ENCODE peak calls at places on chromosome 4, in ten cellular contexts. K, M, B, J, C, A, H, F, Y and E are unnamed samples.

GRCh38 chr4:22514001-22514400 is 1.9 kb downstream of the ADGRA3 start:
- DNase-seq in K (no peak), M (no peak), B (no peak), J (peak), C (no peak), A (no peak), H (no peak), F (peak), Y (no peak), E (no peak)

GRCh38 chr4:2927016-2927695 is 36.0 kb downstream of the NOP14 start:
- DNase-seq in K (peak), M (no peak), B (peak), J (no peak), C (no peak), A (no peak), H (no peak), F (no peak), Y (no peak), E (no peak)

GRCh38 chr4:130591091-130591490 is 1495.1 kb downstream of the C4orf33 start:
- DNase-seq in K (no peak), M (no peak), B (no peak), J (no peak), C (no peak), A (no peak), H (no peak), F (no peak), Y (no peak), E (no peak)

GRCh38 chr4:174334628-174335027 is 50.9 kb downstream of the CEP44 start:
- DNase-seq in K (no peak), M (no peak), B (no peak), J (no peak), C (no peak), A (no peak), H (no peak), F (no peak), Y (no peak), E (no peak)

GRCh38 chr4:15232725-15233597 is 194.9 kb upstream of the C1QTNF7 start:
- DNase-seq in K (no peak), M (no peak), B (no peak), J (peak), C (peak), A (no peak), H (no peak), F (peak), Y (no peak), E (no peak)

GRCh38 chr4:159360549-159360948 is 257.7 kb downstream of the RAPGEF2 start:
- DNase-seq in K (no peak), M (no peak), B (no peak), J (peak), C (no peak), A (no peak), H (no peak), F (peak), Y (no peak), E (no peak)

GRCh38 chr4:139763205-139763604 is 97.6 kb downstream of the MGST2 start:
- DNase-seq in K (no peak), M (no peak), B (no peak), J (no peak), C (no peak), A (no peak), H (no peak), F (no peak), Y (no peak), E (no peak)

GRCh38 chr4:140635606-140636005 is 66.8 kb upstream of the UCP1 start:
- DNase-seq in K (peak), M (peak), B (peak), J (no peak), C (peak), A (no peak), H (peak), F (peak), Y (peak), E (no peak)

GRCh38 chr4:57190651-57191481 is 80.7 kb upstream of the IGFBP7 start:
- DNase-seq in K (no peak), M (peak), B (no peak), J (peak), C (peak), A (no peak), H (peak), F (peak), Y (peak), E (no peak)

GRCh38 chr4:142091691-142092182 is 455.4 kb downstream of the IL15 start:
- DNase-seq in K (no peak), M (no peak), B (no peak), J (peak), C (no peak), A (no peak), H (no peak), F (peak), Y (no peak), E (no peak)

GRCh38 chr4:26729027-26729426 is 131.6 kb upstream of the STIM2 start:
- DNase-seq in K (no peak), M (no peak), B (no peak), J (no peak), C (peak), A (no peak), H (no peak), F (no peak), Y (no peak), E (no peak)

GRCh38 chr4:78661086-78661690 is 109.6 kb downstream of the ANXA3 start:
- DNase-seq in K (no peak), M (no peak), B (no peak), J (no peak), C (no peak), A (no peak), H (no peak), F (no peak), Y (no peak), E (no peak)

GRCh38 chr4:101346562-101347266 is 612 bp downstream of the PPP3CA start:
- DNase-seq in K (peak), M (peak), B (peak), J (peak), C (peak), A (peak), H (peak), F (peak), Y (peak), E (peak)

GRCh38 chr4:173182403-173182802 is 13.8 kb downstream of the GALNT7 start:
- DNase-seq in K (no peak), M (no peak), B (no peak), J (peak), C (no peak), A (no peak), H (no peak), F (peak), Y (no peak), E (no peak)

GRCh38 chr4:156790866-156791265 is 180.7 kb downstream of the PDGFC start:
- DNase-seq in K (no peak), M (peak), B (no peak), J (peak), C (no peak), A (no peak), H (no peak), F (peak), Y (no peak), E (no peak)

GRCh38 chr4:119314356-119314755 is 7.6 kb downstream of the FABP2 start:
- DNase-seq in K (no peak), M (peak), B (no peak), J (peak), C (peak), A (peak), H (no peak), F (peak), Y (peak), E (peak)

GRCh38 chr4:98430708-98431403 is 169.7 kb downstream of the RAP1GDS1 start:
- DNase-seq in K (no peak), M (no peak), B (no peak), J (peak), C (peak), A (no peak), H (no peak), F (peak), Y (no peak), E (no peak)

GRCh38 chr4:92270908-92271307 is 32.9 kb upstream of the GRID2 start:
- DNase-seq in K (no peak), M (peak), B (no peak), J (no peak), C (no peak), A (no peak), H (no peak), F (peak), Y (no peak), E (no peak)

GRCh38 chr4:157121396-157121795 is 45.4 kb downstream of the GLRB start:
- DNase-seq in K (no peak), M (no peak), B (no peak), J (no peak), C (no peak), A (no peak), H (no peak), F (no peak), Y (no peak), E (no peak)

GRCh38 chr4:90121961-90122748 is 5.0 kb upstream of the CCSER1 start:
- DNase-seq in K (no peak), M (no peak), B (no peak), J (peak), C (no peak), A (no peak), H (no peak), F (peak), Y (no peak), E (no peak)

GRCh38 chr4:4415107-4415805 is 28.4 kb downstream of the NSG1 start:
- DNase-seq in K (no peak), M (no peak), B (peak), J (no peak), C (no peak), A (no peak), H (no peak), F (no peak), Y (no peak), E (no peak)

GRCh38 chr4:37812713-37813112 is 13.8 kb upstream of the PGM2 start:
- DNase-seq in K (no peak), M (no peak), B (no peak), J (peak), C (peak), A (no peak), H (no peak), F (peak), Y (no peak), E (no peak)

GRCh38 chr4:140012688-140013087 is 141.3 kb downstream of the MAML3 start:
- DNase-seq in K (peak), M (peak), B (peak), J (peak), C (peak), A (peak), H (peak), F (peak), Y (peak), E (peak)

GRCh38 chr4:37662861-37663390 is 23.2 kb downstream of the RELL1 start:
- DNase-seq in K (no peak), M (peak), B (no peak), J (peak), C (no peak), A (no peak), H (no peak), F (no peak), Y (no peak), E (no peak)

GRCh38 chr4:72918362-72918761 is 151.2 kb downstream of the COX18 start:
- DNase-seq in K (no peak), M (no peak), B (no peak), J (no peak), C (no peak), A (no peak), H (no peak), F (no peak), Y (no peak), E (no peak)

GRCh38 chr4:16909245-16909644 is 10.8 kb upstream of the LDB2 start:
- DNase-seq in K (no peak), M (no peak), B (no peak), J (no peak), C (no peak), A (no peak), H (no peak), F (no peak), Y (no peak), E (no peak)

GRCh38 chr4:108272046-108272445 is 103.3 kb upstream of the LEF1 start:
- DNase-seq in K (no peak), M (no peak), B (no peak), J (peak), C (peak), A (no peak), H (no peak), F (no peak), Y (no peak), E (no peak)

GRCh38 chr4:145216532-145216931 is 36.1 kb upstream of the OTUD4 start:
- DNase-seq in K (no peak), M (no peak), B (no peak), J (peak), C (no peak), A (no peak), H (no peak), F (peak), Y (no peak), E (no peak)

GRCh38 chr4:137678796-137679195 is 146.5 kb upstream of the PCDH18 start:
- DNase-seq in K (no peak), M (no peak), B (no peak), J (peak), C (no peak), A (no peak), H (no peak), F (peak), Y (no peak), E (no peak)

GRCh38 chr4:52001616-52002015 is 18.5 kb downstream of the LRRC66 start:
- DNase-seq in K (no peak), M (no peak), B (no peak), J (peak), C (no peak), A (no peak), H (no peak), F (peak), Y (no peak), E (no peak)

GRCh38 chr4:144611850-144612249 is 34.1 kb upstream of the HHIP start:
- DNase-seq in K (no peak), M (peak), B (no peak), J (peak), C (peak), A (no peak), H (peak), F (peak), Y (peak), E (no peak)

GRCh38 chr4:2462218-2462991 is 6.5 kb upstream of the RNF4 start:
- DNase-seq in K (peak), M (peak), B (peak), J (peak), C (peak), A (peak), H (peak), F (peak), Y (peak), E (peak)

GRCh38 chr4:59553739-59554126 is 1646.4 kb upstream of the ADGRL3 start:
- DNase-seq in K (no peak), M (no peak), B (no peak), J (no peak), C (peak), A (no peak), H (no peak), F (peak), Y (no peak), E (no peak)

GRCh38 chr4:25030283-25031076 is at the start of gene LGI2:
- DNase-seq in K (peak), M (peak), B (peak), J (no peak), C (peak), A (no peak), H (peak), F (peak), Y (peak), E (no peak)

GRCh38 chr4:57124145-57124544 is 14.0 kb upstream of the IGFBP7 start:
- DNase-seq in K (no peak), M (no peak), B (no peak), J (no peak), C (no peak), A (no peak), H (no peak), F (no peak), Y (no peak), E (no peak)

GRCh38 chr4:46386570-46386969 is 3.4 kb downstream of the GABRA2 start:
- DNase-seq in K (no peak), M (peak), B (no peak), J (no peak), C (peak), A (no peak), H (peak), F (peak), Y (no peak), E (no peak)

GRCh38 chr4:845836-846251 is 19.9 kb upstream of the CPLX1 start:
- DNase-seq in K (no peak), M (no peak), B (no peak), J (peak), C (no peak), A (no peak), H (no peak), F (no peak), Y (no peak), E (no peak)

GRCh38 chr4:152162331-152162697 is 373.6 kb downstream of the FBXW7 start:
- DNase-seq in K (no peak), M (no peak), B (no peak), J (no peak), C (no peak), A (no peak), H (no peak), F (peak), Y (no peak), E (no peak)

GRCh38 chr4:152156448-152156847 is 379.4 kb downstream of the FBXW7 start:
- DNase-seq in K (no peak), M (peak), B (no peak), J (no peak), C (peak), A (no peak), H (no peak), F (no peak), Y (no peak), E (no peak)

GRCh38 chr4:152161676-152162330 is 374.1 kb downstream of the FBXW7 start:
- DNase-seq in K (no peak), M (no peak), B (no peak), J (no peak), C (no peak), A (no peak), H (no peak), F (peak), Y (no peak), E (no peak)

GRCh38 chr4:152160236-152160800 is 375.6 kb downstream of the FBXW7 start:
- DNase-seq in K (no peak), M (no peak), B (no peak), J (no peak), C (no peak), A (no peak), H (no peak), F (peak), Y (no peak), E (no peak)

DNA sequence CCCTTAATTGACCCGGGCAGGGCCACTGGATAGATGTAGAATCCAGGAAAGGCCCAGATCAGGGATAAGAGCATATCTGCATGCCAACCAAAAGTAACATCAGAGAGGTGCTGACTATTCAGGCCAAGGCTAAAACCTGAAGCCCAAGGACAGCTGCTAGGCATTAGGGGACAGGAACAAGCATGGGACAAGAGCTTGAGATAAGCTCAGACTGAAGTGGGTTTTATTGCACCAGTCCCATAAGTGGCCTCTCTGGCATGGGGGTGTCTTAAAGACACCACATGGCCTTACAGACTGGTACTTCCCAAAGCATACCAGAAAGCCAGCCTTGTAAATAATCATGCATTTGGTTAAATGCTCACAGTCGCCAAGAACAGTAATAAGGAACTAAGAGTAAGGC is 376.1 kb downstream of the FBXW7 start:
- DNase-seq in K (no peak), M (peak), B (no peak), J (no peak), C (no peak), A (no peak), H (no peak), F (no peak), Y (no peak), E (no peak)
- H3K27ac ChIP-seq in K (no peak), M (no peak), B (no peak), J (no peak), C (no peak), A (no peak), H (no peak), F (no peak), Y (no peak), E (no peak)

GRCh38 chr4:113293673-113294072 is 244.2 kb downstream of the ANK2 start:
- DNase-seq in K (no peak), M (no peak), B (no peak), J (no peak), C (no peak), A (no peak), H (no peak), F (no peak), Y (no peak), E (no peak)
- H3K27ac ChIP-seq in K (no peak), M (no peak), B (peak), J (no peak), C (peak), A (no peak), H (no peak), F (no peak), Y (peak), E (no peak)

GRCh38 chr4:129352480-129352879 is 256.5 kb downstream of the C4orf33 start:
- DNase-seq in K (no peak), M (no peak), B (no peak), J (no peak), C (no peak), A (no peak), H (no peak), F (no peak), Y (no peak), E (no peak)
- H3K27ac ChIP-seq in K (no peak), M (no peak), B (no peak), J (no peak), C (no peak), A (no peak), H (no peak), F (no peak), Y (no peak), E (no peak)

GRCh38 chr4:186943607-186943908 is 219.9 kb upstream of the FAT1 start:
- DNase-seq in K (no peak), M (no peak), B (no peak), J (no peak), C (peak), A (no peak), H (no peak), F (no peak), Y (no peak), E (no peak)
- H3K27ac ChIP-seq in K (no peak), M (no peak), B (no peak), J (no peak), C (no peak), A (no peak), H (no peak), F (no peak), Y (no peak), E (no peak)

GRCh38 chr4:185290656-185291055 is 81.3 kb downstream of the SNX25 start:
- DNase-seq in K (no peak), M (no peak), B (no peak), J (no peak), C (no peak), A (no peak), H (no peak), F (no peak), Y (no peak), E (no peak)
- H3K27ac ChIP-seq in K (no peak), M (peak), B (peak), J (no peak), C (no peak), A (no peak), H (no peak), F (no peak), Y (no peak), E (no peak)

DNA sequence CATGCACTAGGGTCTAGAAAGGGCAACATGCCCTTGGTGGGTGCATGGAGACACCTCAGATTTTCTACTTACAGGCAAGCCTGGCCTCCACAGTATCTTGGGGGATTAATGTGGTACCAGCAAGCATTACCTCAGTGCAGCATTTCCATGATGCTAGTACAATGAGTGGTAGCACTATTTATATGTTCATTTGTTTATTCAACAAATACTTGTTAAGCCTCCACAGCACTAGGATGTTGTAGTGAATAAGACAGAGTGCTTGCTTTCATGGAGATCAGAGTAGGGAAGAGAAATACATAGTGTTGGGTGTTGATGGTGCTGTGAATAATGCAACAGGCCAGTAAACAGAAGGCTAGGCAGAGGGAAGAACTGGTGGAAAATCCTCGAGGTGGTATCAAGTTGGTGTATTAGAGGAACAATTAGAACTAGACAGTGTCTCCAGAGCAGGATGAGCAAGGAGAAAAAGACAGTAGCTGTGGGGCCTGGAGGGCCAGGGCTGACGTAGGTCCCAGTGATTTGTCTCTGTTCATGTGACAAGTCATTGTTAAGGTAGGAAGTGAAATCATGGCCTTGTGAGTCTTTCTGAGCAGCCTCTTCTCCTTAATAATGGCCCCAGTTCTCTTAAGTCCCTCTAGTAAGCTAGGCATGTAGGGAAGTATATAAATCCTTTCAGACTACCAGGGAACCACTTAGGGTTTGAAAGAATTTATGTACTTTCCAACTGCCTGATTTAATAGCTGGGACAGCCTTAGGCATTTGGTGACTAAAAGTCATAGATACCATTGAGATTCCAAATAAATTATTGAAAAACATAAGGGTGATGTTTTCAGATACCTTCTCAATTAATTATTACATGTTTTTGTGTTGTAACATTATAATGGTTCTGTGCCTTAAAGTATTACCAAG is 133.2 kb downstream of the KLHL8 start:
- DNase-seq in K (no peak), M (no peak), B (no peak), J (peak), C (no peak), A (no peak), H (no peak), F (no peak), Y (no peak), E (no peak)
- H3K27ac ChIP-seq in K (no peak), M (no peak), B (no peak), J (no peak), C (no peak), A (no peak), H (no peak), F (no peak), Y (peak), E (no peak)

DNA sequence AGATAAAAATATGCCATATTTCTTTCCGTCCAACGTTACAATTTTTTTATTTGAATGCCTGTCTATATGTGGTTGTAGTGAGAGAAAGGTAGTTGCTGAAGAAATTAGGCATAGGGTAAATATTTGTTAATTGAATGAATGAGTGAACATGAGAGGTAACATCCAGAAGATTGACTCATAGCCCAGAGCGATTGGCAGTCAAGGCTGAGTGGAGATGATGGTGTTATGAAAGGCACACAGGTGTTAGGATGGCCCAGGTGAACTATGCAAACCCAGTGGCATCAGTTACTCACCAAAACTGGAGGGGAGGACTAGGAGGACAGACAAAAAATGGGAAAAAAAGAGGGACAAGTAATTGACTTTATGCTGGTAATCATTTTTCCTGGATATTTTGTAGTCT is 31.7 kb upstream of the SPRY1 start:
- DNase-seq in K (no peak), M (no peak), B (no peak), J (no peak), C (no peak), A (no peak), H (no peak), F (peak), Y (no peak), E (no peak)
- H3K27ac ChIP-seq in K (no peak), M (no peak), B (no peak), J (no peak), C (no peak), A (no peak), H (no peak), F (no peak), Y (no peak), E (no peak)